ENCODE peak calls at places on chromosome 13, in nine cellular contexts. Y, J, U, P, T, Z, E, L and X are unnamed samples.

GRCh38 chr13:48493076-48493765 is 39.7 kb downstream of the RCBTB2 start:
- DNase-seq in Z (no peak), P (no peak), Y (no peak), U (no peak), J (no peak), E (no peak), L (no peak), T (no peak), X (no peak)

GRCh38 chr13:49300716-49301589 is 53.2 kb downstream of the CDADC1 start:
- DNase-seq in E (peak), P (peak), Y (peak), L (no peak), U (peak), Z (peak), T (peak), J (peak), X (peak)

GRCh38 chr13:107582171-107582570 is 633.2 kb downstream of the LIG4 start:
- DNase-seq in L (no peak), U (no peak), T (no peak), E (no peak), J (no peak), Z (no peak), Y (no peak), P (no peak), X (no peak)

GRCh38 chr13:30255696-30256095 is 51.7 kb downstream of the KATNAL1 start:
- DNase-seq in P (no peak), J (no peak), U (no peak), L (no peak), Z (no peak), Y (no peak), T (peak), E (no peak), X (no peak)

GRCh38 chr13:99589575-99589974 is 88.3 kb downstream of the TM9SF2 start:
- DNase-seq in Z (no peak), P (no peak), U (no peak), Y (no peak), T (no peak), J (no peak), E (no peak), L (no peak), X (no peak)

GRCh38 chr13:107600986-107601385 is 614.4 kb downstream of the LIG4 start:
- DNase-seq in Z (no peak), L (no peak), E (no peak), J (no peak), Y (no peak), T (no peak), P (no peak), U (no peak), X (no peak)

GRCh38 chr13:95301947-95302386 is 716 bp upstream of the ABCC4 start:
- DNase-seq in T (no peak), Z (no peak), J (no peak), L (no peak), E (no peak), Y (no peak), P (no peak), U (no peak), X (peak)

GRCh38 chr13:113275387-113275786 is 21.7 kb upstream of the LAMP1 start:
- DNase-seq in J (peak), T (peak), U (no peak), E (no peak), P (no peak), Y (peak), L (no peak), Z (peak), X (no peak)

GRCh38 chr13:110312669-110313031 is 5.6 kb downstream of the COL4A2 start:
- DNase-seq in Z (peak), J (no peak), E (no peak), L (no peak), P (no peak), Y (no peak), U (no peak), T (peak), X (no peak)

GRCh38 chr13:33678084-33678483 is 139.9 kb upstream of the RFC3 start:
- DNase-seq in Y (no peak), E (no peak), Z (no peak), T (no peak), U (no peak), J (no peak), L (no peak), P (no peak), X (no peak)

GRCh38 chr13:97141564-97142005 is 80.5 kb upstream of the MBNL2 start:
- DNase-seq in L (no peak), Y (peak), P (no peak), T (peak), U (no peak), E (no peak), J (peak), Z (peak), X (no peak)

GRCh38 chr13:95754069-95754468 is 77.1 kb downstream of the DNAJC3 start:
- DNase-seq in J (no peak), L (no peak), T (no peak), U (no peak), Y (no peak), P (no peak), E (no peak), Z (no peak), X (no peak)

GRCh38 chr13:101916108-101916757 is 463.8 kb downstream of the ITGBL1 start:
- DNase-seq in Z (no peak), J (peak), L (no peak), Y (no peak), T (peak), U (no peak), P (no peak), E (no peak), X (no peak)

GRCh38 chr13:48334534-48335127 is 31.1 kb downstream of the RB1 start:
- DNase-seq in E (no peak), U (no peak), J (no peak), Z (peak), L (no peak), P (no peak), Y (peak), T (peak), X (no peak)

GRCh38 chr13:100125946-100126345 is 37.1 kb downstream of the PCCA start:
- DNase-seq in J (no peak), T (no peak), Y (no peak), Z (no peak), L (no peak), P (no peak), U (no peak), E (no peak), X (no peak)

GRCh38 chr13:77745784-77746183 is 48.3 kb downstream of the SLAIN1 start:
- DNase-seq in L (no peak), P (no peak), E (no peak), Z (no peak), Y (no peak), T (no peak), J (no peak), U (no peak), X (no peak)

GRCh38 chr13:98798849-98799645 is 46.6 kb upstream of the SLC15A1 start:
- DNase-seq in J (no peak), Z (no peak), E (no peak), L (no peak), P (no peak), Y (no peak), T (peak), U (no peak), X (no peak)